ENCODE peak calls at places on chromosomes 12 and 14, in eight cellular contexts. Q is activated CD4-positive, alpha-beta T cell treated with anti-CD3 and anti-CD28 coated beads, Interleukin-2, amount 10 ng/mL, durations not matched to agents 7 days and 5 days; M is EL; F is anterior cingulate cortex; Y is NCI-H1694; L is effector memory CD4-positive, alpha-beta T cell; V is RPMI8226; X is kidney glomerular epithelial cell. G is an unnamed sample.
A peak's percentile ranks its signal among the peaks of the same experiment; 100 is the strongest.

GRCh38 chr12:6148061-6148460 is 23.6 kb upstream of the VWF start:
- DNase-seq in Q (no peak), F (no peak), Y (no peak), L (no peak), V (no peak), M (no peak), X (no peak), G (no peak)

GRCh38 chr14:102509744-102510615 is at the start of gene ANKRD9:
- DNase-seq in Y (peak; percentile 70), Q (peak; percentile 88), V (peak; percentile 91), L (peak; percentile 83), F (peak; percentile 88), M (peak; percentile 94), X (peak; percentile 77), G (peak; percentile 83)

GRCh38 chr12:48788522-48788851 is 402 bp downstream of the ADCY6 start:
- DNase-seq in Q (no peak), X (no peak), M (no peak), Y (no peak), V (no peak), F (no peak), L (no peak), G (no peak)

GRCh38 chr12:15276088-15276698 is 46.1 kb upstream of the PTPRO start:
- DNase-seq in L (no peak), F (peak; percentile 2), X (peak; percentile 48), M (peak; percentile 52), Q (peak; percentile 15), V (peak; percentile 12), Y (peak; percentile 44), G (peak; percentile 14)

GRCh38 chr12:111368291-111368683 is 608 bp downstream of the PHETA1 start:
- DNase-seq in F (no peak), M (no peak), Y (no peak), Q (no peak), X (no peak), L (no peak), V (no peak), G (no peak)

GRCh38 chr12:101671157-101671791 is 26.2 kb upstream of the CHPT1 start:
- DNase-seq in Y (no peak), V (peak; percentile 45), M (no peak), F (peak; percentile 5), X (no peak), Q (peak; percentile 60), L (no peak), G (peak; percentile 79)

GRCh38 chr12:132236930-132237771 is 92.2 kb downstream of the GALNT9 start:
- DNase-seq in V (no peak), Q (no peak), Y (no peak), M (no peak), X (no peak), L (no peak), F (no peak), G (no peak)

GRCh38 chr14:70086685-70087379 is 101.9 kb downstream of the SLC8A3 start:
- DNase-seq in X (peak; percentile 50), Y (peak; percentile 81), M (peak; percentile 30), F (peak; percentile 29), V (peak; percentile 11), L (no peak), Q (peak; percentile 14), G (peak; percentile 24)

G was measured in OCI-LY7.